ENCODE peak calls at places on chromosome 6, in ten cellular contexts. One of them, this sample, is unnamed.

GRCh38 chr6:62272118-62272517 is 13.9 kb downstream of the KHDRBS2 start:
- DNase-seq in amniotic stem cell: no peak
- DNase-seq in kidney: no peak
- DNase-seq in ELR: no peak
- DNase-seq in progenitor cell of endocrine pancreas: no peak
- DNase-seq in activated T-cell treated with anti-CD3 and anti-CD28 coated beads for 24 hours: no peak
- DNase-seq in erythroblast: no peak
- DNase-seq in NCI-H510A treated with DMSO at 0.1 percent for 48 hours: no peak
- DNase-seq in vagina: no peak
- DNase-seq in activated naive CD8-positive, alpha-beta T cell treated with anti-CD3 and anti-CD28 coated beads for 36 hours: no peak
- DNase-seq in this sample: no peak

GRCh38 chr6:158784505-158784904 is 34.7 kb downstream of the EZR start:
- DNase-seq in activated T-cell treated with anti-CD3 and anti-CD28 coated beads for 24 hours: no peak
- DNase-seq in NCI-H510A treated with DMSO at 0.1 percent for 48 hours: no peak
- DNase-seq in kidney: no peak
- DNase-seq in amniotic stem cell: no peak
- DNase-seq in erythroblast: no peak
- DNase-seq in progenitor cell of endocrine pancreas: no peak
- DNase-seq in vagina: no peak
- DNase-seq in activated naive CD8-positive, alpha-beta T cell treated with anti-CD3 and anti-CD28 coated beads for 36 hours: no peak
- DNase-seq in ELR: peak
- DNase-seq in this sample: peak

GRCh38 chr6:582370-582769 is 74.5 kb downstream of the HUS1B start:
- DNase-seq in vagina: no peak
- DNase-seq in activated T-cell treated with anti-CD3 and anti-CD28 coated beads for 24 hours: no peak
- DNase-seq in progenitor cell of endocrine pancreas: peak
- DNase-seq in amniotic stem cell: no peak
- DNase-seq in erythroblast: no peak
- DNase-seq in kidney: no peak
- DNase-seq in activated naive CD8-positive, alpha-beta T cell treated with anti-CD3 and anti-CD28 coated beads for 36 hours: no peak
- DNase-seq in NCI-H510A treated with DMSO at 0.1 percent for 48 hours: no peak
- DNase-seq in ELR: peak
- DNase-seq in this sample: no peak

GRCh38 chr6:153947817-153948447 is 91.1 kb upstream of the OPRM1 start:
- DNase-seq in NCI-H510A treated with DMSO at 0.1 percent for 48 hours: peak
- DNase-seq in erythroblast: peak
- DNase-seq in activated naive CD8-positive, alpha-beta T cell treated with anti-CD3 and anti-CD28 coated beads for 36 hours: no peak
- DNase-seq in vagina: no peak
- DNase-seq in kidney: no peak
- DNase-seq in activated T-cell treated with anti-CD3 and anti-CD28 coated beads for 24 hours: no peak
- DNase-seq in amniotic stem cell: no peak
- DNase-seq in progenitor cell of endocrine pancreas: peak
- DNase-seq in ELR: peak
- DNase-seq in this sample: no peak

GRCh38 chr6:24140572-24140971 is 14.6 kb downstream of the NRSN1 start:
- DNase-seq in progenitor cell of endocrine pancreas: no peak
- DNase-seq in ELR: no peak
- DNase-seq in erythroblast: no peak
- DNase-seq in kidney: no peak
- DNase-seq in vagina: no peak
- DNase-seq in NCI-H510A treated with DMSO at 0.1 percent for 48 hours: no peak
- DNase-seq in amniotic stem cell: no peak
- DNase-seq in activated T-cell treated with anti-CD3 and anti-CD28 coated beads for 24 hours: no peak
- DNase-seq in activated naive CD8-positive, alpha-beta T cell treated with anti-CD3 and anti-CD28 coated beads for 36 hours: no peak
- DNase-seq in this sample: no peak

GRCh38 chr6:28081486-28081751 is 1.1 kb downstream of the ZNF165 start:
- DNase-seq in erythroblast: no peak
- DNase-seq in ELR: no peak
- DNase-seq in progenitor cell of endocrine pancreas: no peak
- DNase-seq in kidney: no peak
- DNase-seq in amniotic stem cell: no peak
- DNase-seq in activated T-cell treated with anti-CD3 and anti-CD28 coated beads for 24 hours: peak
- DNase-seq in NCI-H510A treated with DMSO at 0.1 percent for 48 hours: no peak
- DNase-seq in activated naive CD8-positive, alpha-beta T cell treated with anti-CD3 and anti-CD28 coated beads for 36 hours: peak
- DNase-seq in vagina: no peak
- DNase-seq in this sample: no peak

GRCh38 chr6:106692112-106692822 is 62.9 kb downstream of the QRSL1 start:
- DNase-seq in vagina: no peak
- DNase-seq in NCI-H510A treated with DMSO at 0.1 percent for 48 hours: peak
- DNase-seq in erythroblast: peak
- DNase-seq in progenitor cell of endocrine pancreas: no peak
- DNase-seq in ELR: peak
- DNase-seq in activated T-cell treated with anti-CD3 and anti-CD28 coated beads for 24 hours: no peak
- DNase-seq in kidney: peak
- DNase-seq in activated naive CD8-positive, alpha-beta T cell treated with anti-CD3 and anti-CD28 coated beads for 36 hours: no peak
- DNase-seq in amniotic stem cell: no peak
- DNase-seq in this sample: no peak

GRCh38 chr6:78810698-78811097 is 56.7 kb upstream of the IRAK1BP1 start:
- DNase-seq in activated naive CD8-positive, alpha-beta T cell treated with anti-CD3 and anti-CD28 coated beads for 36 hours: no peak
- DNase-seq in activated T-cell treated with anti-CD3 and anti-CD28 coated beads for 24 hours: no peak
- DNase-seq in amniotic stem cell: no peak
- DNase-seq in progenitor cell of endocrine pancreas: no peak
- DNase-seq in erythroblast: no peak
- DNase-seq in ELR: peak
- DNase-seq in kidney: no peak
- DNase-seq in vagina: no peak
- DNase-seq in NCI-H510A treated with DMSO at 0.1 percent for 48 hours: no peak
- DNase-seq in this sample: peak

GRCh38 chr6:154329350-154330170 is 27.0 kb downstream of the IPCEF1 start:
- DNase-seq in erythroblast: no peak
- DNase-seq in kidney: no peak
- DNase-seq in activated T-cell treated with anti-CD3 and anti-CD28 coated beads for 24 hours: no peak
- DNase-seq in NCI-H510A treated with DMSO at 0.1 percent for 48 hours: no peak
- DNase-seq in activated naive CD8-positive, alpha-beta T cell treated with anti-CD3 and anti-CD28 coated beads for 36 hours: no peak
- DNase-seq in progenitor cell of endocrine pancreas: no peak
- DNase-seq in ELR: no peak
- DNase-seq in amniotic stem cell: no peak
- DNase-seq in vagina: no peak
- DNase-seq in this sample: no peak

GRCh38 chr6:134866563-134866962 is 83.3 kb downstream of the ALDH8A1 start:
- DNase-seq in progenitor cell of endocrine pancreas: no peak
- DNase-seq in kidney: no peak
- DNase-seq in ELR: no peak
- DNase-seq in activated naive CD8-positive, alpha-beta T cell treated with anti-CD3 and anti-CD28 coated beads for 36 hours: no peak
- DNase-seq in erythroblast: no peak
- DNase-seq in vagina: no peak
- DNase-seq in NCI-H510A treated with DMSO at 0.1 percent for 48 hours: no peak
- DNase-seq in activated T-cell treated with anti-CD3 and anti-CD28 coated beads for 24 hours: no peak
- DNase-seq in amniotic stem cell: no peak
- DNase-seq in this sample: no peak

GRCh38 chr6:83514877-83515466 is 2.6 kb downstream of the PRSS35 start:
- DNase-seq in activated naive CD8-positive, alpha-beta T cell treated with anti-CD3 and anti-CD28 coated beads for 36 hours: no peak
- DNase-seq in vagina: no peak
- DNase-seq in progenitor cell of endocrine pancreas: peak
- DNase-seq in NCI-H510A treated with DMSO at 0.1 percent for 48 hours: peak
- DNase-seq in amniotic stem cell: peak
- DNase-seq in ELR: peak
- DNase-seq in activated T-cell treated with anti-CD3 and anti-CD28 coated beads for 24 hours: no peak
- DNase-seq in erythroblast: peak
- DNase-seq in kidney: no peak
- DNase-seq in this sample: no peak

GRCh38 chr6:69696273-69696672 is 100.5 kb downstream of the LMBRD1 start:
- DNase-seq in activated naive CD8-positive, alpha-beta T cell treated with anti-CD3 and anti-CD28 coated beads for 36 hours: no peak
- DNase-seq in erythroblast: no peak
- DNase-seq in activated T-cell treated with anti-CD3 and anti-CD28 coated beads for 24 hours: no peak
- DNase-seq in vagina: no peak
- DNase-seq in amniotic stem cell: no peak
- DNase-seq in kidney: no peak
- DNase-seq in ELR: peak
- DNase-seq in progenitor cell of endocrine pancreas: no peak
- DNase-seq in NCI-H510A treated with DMSO at 0.1 percent for 48 hours: no peak
- DNase-seq in this sample: no peak

GRCh38 chr6:162063666-162064065 is 663.9 kb downstream of the PRKN start:
- DNase-seq in kidney: no peak
- DNase-seq in amniotic stem cell: no peak
- DNase-seq in progenitor cell of endocrine pancreas: no peak
- DNase-seq in erythroblast: no peak
- DNase-seq in vagina: no peak
- DNase-seq in activated T-cell treated with anti-CD3 and anti-CD28 coated beads for 24 hours: no peak
- DNase-seq in activated naive CD8-positive, alpha-beta T cell treated with anti-CD3 and anti-CD28 coated beads for 36 hours: no peak
- DNase-seq in NCI-H510A treated with DMSO at 0.1 percent for 48 hours: no peak
- DNase-seq in ELR: no peak
- DNase-seq in this sample: no peak

GRCh38 chr6:145929037-145929633 is 35.0 kb downstream of the SHPRH start:
- DNase-seq in erythroblast: peak
- DNase-seq in kidney: no peak
- DNase-seq in activated naive CD8-positive, alpha-beta T cell treated with anti-CD3 and anti-CD28 coated beads for 36 hours: no peak
- DNase-seq in progenitor cell of endocrine pancreas: no peak
- DNase-seq in vagina: no peak
- DNase-seq in amniotic stem cell: peak
- DNase-seq in ELR: peak
- DNase-seq in NCI-H510A treated with DMSO at 0.1 percent for 48 hours: peak
- DNase-seq in activated T-cell treated with anti-CD3 and anti-CD28 coated beads for 24 hours: no peak
- DNase-seq in this sample: no peak

GRCh38 chr6:74066168-74066871 is 370.3 kb downstream of the CD109 start:
- DNase-seq in activated T-cell treated with anti-CD3 and anti-CD28 coated beads for 24 hours: no peak
- DNase-seq in erythroblast: no peak
- DNase-seq in progenitor cell of endocrine pancreas: no peak
- DNase-seq in vagina: no peak
- DNase-seq in ELR: peak
- DNase-seq in amniotic stem cell: no peak
- DNase-seq in kidney: no peak
- DNase-seq in activated naive CD8-positive, alpha-beta T cell treated with anti-CD3 and anti-CD28 coated beads for 36 hours: no peak
- DNase-seq in NCI-H510A treated with DMSO at 0.1 percent for 48 hours: no peak
- DNase-seq in this sample: no peak

GRCh38 chr6:7546832-7547714 is 5.6 kb downstream of the DSP start:
- DNase-seq in amniotic stem cell: no peak
- DNase-seq in kidney: no peak
- DNase-seq in ELR: no peak
- DNase-seq in progenitor cell of endocrine pancreas: no peak
- DNase-seq in activated naive CD8-positive, alpha-beta T cell treated with anti-CD3 and anti-CD28 coated beads for 36 hours: no peak
- DNase-seq in vagina: no peak
- DNase-seq in erythroblast: no peak
- DNase-seq in activated T-cell treated with anti-CD3 and anti-CD28 coated beads for 24 hours: no peak
- DNase-seq in NCI-H510A treated with DMSO at 0.1 percent for 48 hours: no peak
- DNase-seq in this sample: no peak

GRCh38 chr6:142760152-142760551 is 184.8 kb downstream of the HIVEP2 start:
- DNase-seq in ELR: peak
- DNase-seq in kidney: no peak
- DNase-seq in amniotic stem cell: no peak
- DNase-seq in activated naive CD8-positive, alpha-beta T cell treated with anti-CD3 and anti-CD28 coated beads for 36 hours: no peak
- DNase-seq in erythroblast: no peak
- DNase-seq in vagina: no peak
- DNase-seq in NCI-H510A treated with DMSO at 0.1 percent for 48 hours: no peak
- DNase-seq in progenitor cell of endocrine pancreas: no peak
- DNase-seq in activated T-cell treated with anti-CD3 and anti-CD28 coated beads for 24 hours: no peak
- DNase-seq in this sample: no peak

GRCh38 chr6:85077098-85077497 is 312.7 kb upstream of the TBX18 start:
- DNase-seq in ELR: no peak
- DNase-seq in erythroblast: no peak
- DNase-seq in activated naive CD8-positive, alpha-beta T cell treated with anti-CD3 and anti-CD28 coated beads for 36 hours: no peak
- DNase-seq in kidney: no peak
- DNase-seq in amniotic stem cell: no peak
- DNase-seq in NCI-H510A treated with DMSO at 0.1 percent for 48 hours: no peak
- DNase-seq in vagina: no peak
- DNase-seq in progenitor cell of endocrine pancreas: no peak
- DNase-seq in activated T-cell treated with anti-CD3 and anti-CD28 coated beads for 24 hours: no peak
- DNase-seq in this sample: no peak

GRCh38 chr6:101077344-101077743 is 196.2 kb upstream of the ASCC3 start:
- DNase-seq in NCI-H510A treated with DMSO at 0.1 percent for 48 hours: no peak
- DNase-seq in activated naive CD8-positive, alpha-beta T cell treated with anti-CD3 and anti-CD28 coated beads for 36 hours: no peak
- DNase-seq in erythroblast: no peak
- DNase-seq in kidney: no peak
- DNase-seq in vagina: no peak
- DNase-seq in ELR: no peak
- DNase-seq in activated T-cell treated with anti-CD3 and anti-CD28 coated beads for 24 hours: no peak
- DNase-seq in progenitor cell of endocrine pancreas: no peak
- DNase-seq in amniotic stem cell: no peak
- DNase-seq in this sample: no peak

GRCh38 chr6:111602481-111603404 is 2.9 kb downstream of the TRAF3IP2 start:
- DNase-seq in vagina: no peak
- DNase-seq in progenitor cell of endocrine pancreas: no peak
- DNase-seq in kidney: peak
- DNase-seq in activated T-cell treated with anti-CD3 and anti-CD28 coated beads for 24 hours: no peak
- DNase-seq in ELR: peak
- DNase-seq in amniotic stem cell: peak
- DNase-seq in NCI-H510A treated with DMSO at 0.1 percent for 48 hours: no peak
- DNase-seq in erythroblast: no peak
- DNase-seq in activated naive CD8-positive, alpha-beta T cell treated with anti-CD3 and anti-CD28 coated beads for 36 hours: no peak
- DNase-seq in this sample: no peak

GRCh38 chr6:137222376-137222775 is 3.2 kb upstream of the IFNGR1 start:
- DNase-seq in amniotic stem cell: no peak
- DNase-seq in kidney: no peak
- DNase-seq in NCI-H510A treated with DMSO at 0.1 percent for 48 hours: no peak
- DNase-seq in erythroblast: no peak
- DNase-seq in ELR: no peak
- DNase-seq in vagina: no peak
- DNase-seq in activated naive CD8-positive, alpha-beta T cell treated with anti-CD3 and anti-CD28 coated beads for 36 hours: no peak
- DNase-seq in progenitor cell of endocrine pancreas: no peak
- DNase-seq in activated T-cell treated with anti-CD3 and anti-CD28 coated beads for 24 hours: no peak
- DNase-seq in this sample: no peak

GRCh38 chr6:103783344-103783743 is 1076.4 kb downstream of the HACE1 start:
- DNase-seq in vagina: no peak
- DNase-seq in activated naive CD8-positive, alpha-beta T cell treated with anti-CD3 and anti-CD28 coated beads for 36 hours: no peak
- DNase-seq in activated T-cell treated with anti-CD3 and anti-CD28 coated beads for 24 hours: no peak
- DNase-seq in amniotic stem cell: no peak
- DNase-seq in kidney: no peak
- DNase-seq in ELR: no peak
- DNase-seq in progenitor cell of endocrine pancreas: no peak
- DNase-seq in NCI-H510A treated with DMSO at 0.1 percent for 48 hours: peak
- DNase-seq in erythroblast: no peak
- DNase-seq in this sample: no peak

GRCh38 chr6:22766979-22767378 is 197.6 kb downstream of the HDGFL1 start:
- DNase-seq in kidney: no peak
- DNase-seq in activated T-cell treated with anti-CD3 and anti-CD28 coated beads for 24 hours: no peak
- DNase-seq in activated naive CD8-positive, alpha-beta T cell treated with anti-CD3 and anti-CD28 coated beads for 36 hours: no peak
- DNase-seq in ELR: peak
- DNase-seq in vagina: no peak
- DNase-seq in amniotic stem cell: no peak
- DNase-seq in erythroblast: no peak
- DNase-seq in progenitor cell of endocrine pancreas: no peak
- DNase-seq in NCI-H510A treated with DMSO at 0.1 percent for 48 hours: no peak
- DNase-seq in this sample: no peak

GRCh38 chr6:95431637-95432228 is 145.6 kb upstream of the MANEA start:
- DNase-seq in activated naive CD8-positive, alpha-beta T cell treated with anti-CD3 and anti-CD28 coated beads for 36 hours: no peak
- DNase-seq in progenitor cell of endocrine pancreas: peak
- DNase-seq in kidney: no peak
- DNase-seq in vagina: no peak
- DNase-seq in erythroblast: peak
- DNase-seq in amniotic stem cell: peak
- DNase-seq in NCI-H510A treated with DMSO at 0.1 percent for 48 hours: peak
- DNase-seq in ELR: peak
- DNase-seq in activated T-cell treated with anti-CD3 and anti-CD28 coated beads for 24 hours: peak
- DNase-seq in this sample: no peak

GRCh38 chr6:89346433-89346832 is 6.1 kb downstream of the UBE2J1 start:
- DNase-seq in NCI-H510A treated with DMSO at 0.1 percent for 48 hours: no peak
- DNase-seq in activated naive CD8-positive, alpha-beta T cell treated with anti-CD3 and anti-CD28 coated beads for 36 hours: no peak
- DNase-seq in kidney: no peak
- DNase-seq in ELR: no peak
- DNase-seq in amniotic stem cell: no peak
- DNase-seq in progenitor cell of endocrine pancreas: no peak
- DNase-seq in erythroblast: no peak
- DNase-seq in activated T-cell treated with anti-CD3 and anti-CD28 coated beads for 24 hours: no peak
- DNase-seq in vagina: no peak
- DNase-seq in this sample: no peak

GRCh38 chr6:2853766-2854393 is 12.2 kb upstream of the SERPINB1 start:
- DNase-seq in activated naive CD8-positive, alpha-beta T cell treated with anti-CD3 and anti-CD28 coated beads for 36 hours: peak
- DNase-seq in activated T-cell treated with anti-CD3 and anti-CD28 coated beads for 24 hours: peak
- DNase-seq in erythroblast: peak
- DNase-seq in progenitor cell of endocrine pancreas: no peak
- DNase-seq in amniotic stem cell: peak
- DNase-seq in ELR: peak
- DNase-seq in vagina: no peak
- DNase-seq in kidney: peak
- DNase-seq in NCI-H510A treated with DMSO at 0.1 percent for 48 hours: no peak
- DNase-seq in this sample: no peak

GRCh38 chr6:165653607-165654006 is 9.4 kb downstream of the PDE10A start:
- DNase-seq in kidney: no peak
- DNase-seq in NCI-H510A treated with DMSO at 0.1 percent for 48 hours: no peak
- DNase-seq in ELR: no peak
- DNase-seq in progenitor cell of endocrine pancreas: no peak
- DNase-seq in activated T-cell treated with anti-CD3 and anti-CD28 coated beads for 24 hours: no peak
- DNase-seq in activated naive CD8-positive, alpha-beta T cell treated with anti-CD3 and anti-CD28 coated beads for 36 hours: no peak
- DNase-seq in erythroblast: no peak
- DNase-seq in amniotic stem cell: no peak
- DNase-seq in vagina: no peak
- DNase-seq in this sample: no peak

GRCh38 chr6:170374571-170375444 is 68.2 kb downstream of the FAM120B start:
- DNase-seq in activated T-cell treated with anti-CD3 and anti-CD28 coated beads for 24 hours: no peak
- DNase-seq in activated naive CD8-positive, alpha-beta T cell treated with anti-CD3 and anti-CD28 coated beads for 36 hours: no peak
- DNase-seq in kidney: no peak
- DNase-seq in amniotic stem cell: no peak
- DNase-seq in progenitor cell of endocrine pancreas: no peak
- DNase-seq in erythroblast: no peak
- DNase-seq in vagina: no peak
- DNase-seq in ELR: no peak
- DNase-seq in NCI-H510A treated with DMSO at 0.1 percent for 48 hours: peak
- DNase-seq in this sample: no peak

This sample was measured in RWPE2.